ENCODE peak calls at places on chromosomes 7 and 10, in eight cellular contexts. One of them, this sample, is unnamed.

GRCh38 chr10:58631715-58632114 is 119.0 kb downstream of the BICC1 start:
- DNase-seq in GM04504: no peak
- DNase-seq in activated T-cell treated with anti-CD3 and anti-CD28 coated beads, Interleukin-2, amount 50 U/mL, for 1 hour: no peak
- DNase-seq in caudate nucleus: no peak
- DNase-seq in A549: no peak
- DNase-seq in heart left ventricle: no peak
- DNase-seq in stimulated activated CD8-positive, alpha-beta memory T cell treated with anti-CD3 and anti-CD28 coated beads, Interleukin-12 subunit alpha, Interleukin-12 subunit beta, amount 100 ng/mL, for 1 hour: no peak
- DNase-seq in NCI-H146: no peak
- DNase-seq in this sample: no peak

GRCh38 chr10:79286318-79286951 is 60.8 kb upstream of the PPIF start:
- DNase-seq in GM04504: peak; percentile 41
- DNase-seq in activated T-cell treated with anti-CD3 and anti-CD28 coated beads, Interleukin-2, amount 50 U/mL, for 1 hour: peak; percentile 76
- DNase-seq in caudate nucleus: peak; percentile 58
- DNase-seq in A549: no peak
- DNase-seq in heart left ventricle: peak; percentile 91
- DNase-seq in stimulated activated CD8-positive, alpha-beta memory T cell treated with anti-CD3 and anti-CD28 coated beads, Interleukin-12 subunit alpha, Interleukin-12 subunit beta, amount 100 ng/mL, for 1 hour: peak; percentile 73
- DNase-seq in NCI-H146: no peak
- DNase-seq in this sample: peak; percentile 80

GRCh38 chr7:108455524-108455832 is 758 bp downstream of the NRCAM start:
- DNase-seq in GM04504: no peak
- DNase-seq in activated T-cell treated with anti-CD3 and anti-CD28 coated beads, Interleukin-2, amount 50 U/mL, for 1 hour: no peak
- DNase-seq in caudate nucleus: no peak
- DNase-seq in A549: no peak
- DNase-seq in heart left ventricle: peak; percentile 54
- DNase-seq in stimulated activated CD8-positive, alpha-beta memory T cell treated with anti-CD3 and anti-CD28 coated beads, Interleukin-12 subunit alpha, Interleukin-12 subunit beta, amount 100 ng/mL, for 1 hour: no peak
- DNase-seq in NCI-H146: peak; percentile 80
- DNase-seq in this sample: no peak

GRCh38 chr10:8677642-8678041 is 623.2 kb downstream of the GATA3 start:
- DNase-seq in GM04504: no peak
- DNase-seq in activated T-cell treated with anti-CD3 and anti-CD28 coated beads, Interleukin-2, amount 50 U/mL, for 1 hour: no peak
- DNase-seq in caudate nucleus: no peak
- DNase-seq in A549: no peak
- DNase-seq in heart left ventricle: no peak
- DNase-seq in stimulated activated CD8-positive, alpha-beta memory T cell treated with anti-CD3 and anti-CD28 coated beads, Interleukin-12 subunit alpha, Interleukin-12 subunit beta, amount 100 ng/mL, for 1 hour: no peak
- DNase-seq in NCI-H146: no peak
- DNase-seq in this sample: no peak

GRCh38 chr10:67518756-67519155 is 177.2 kb downstream of the CTNNA3 start:
- DNase-seq in GM04504: no peak
- DNase-seq in activated T-cell treated with anti-CD3 and anti-CD28 coated beads, Interleukin-2, amount 50 U/mL, for 1 hour: no peak
- DNase-seq in caudate nucleus: no peak
- DNase-seq in A549: no peak
- DNase-seq in heart left ventricle: no peak
- DNase-seq in stimulated activated CD8-positive, alpha-beta memory T cell treated with anti-CD3 and anti-CD28 coated beads, Interleukin-12 subunit alpha, Interleukin-12 subunit beta, amount 100 ng/mL, for 1 hour: no peak
- DNase-seq in NCI-H146: no peak
- DNase-seq in this sample: no peak

GRCh38 chr10:94308866-94309265 is 53.9 kb downstream of the NOC3L start:
- DNase-seq in GM04504: no peak
- DNase-seq in activated T-cell treated with anti-CD3 and anti-CD28 coated beads, Interleukin-2, amount 50 U/mL, for 1 hour: no peak
- DNase-seq in caudate nucleus: no peak
- DNase-seq in A549: no peak
- DNase-seq in heart left ventricle: no peak
- DNase-seq in stimulated activated CD8-positive, alpha-beta memory T cell treated with anti-CD3 and anti-CD28 coated beads, Interleukin-12 subunit alpha, Interleukin-12 subunit beta, amount 100 ng/mL, for 1 hour: no peak
- DNase-seq in NCI-H146: no peak
- DNase-seq in this sample: no peak

GRCh38 chr7:139681812-139682135 is 96.0 kb downstream of the HIPK2 start:
- DNase-seq in GM04504: no peak
- DNase-seq in activated T-cell treated with anti-CD3 and anti-CD28 coated beads, Interleukin-2, amount 50 U/mL, for 1 hour: no peak
- DNase-seq in caudate nucleus: no peak
- DNase-seq in A549: no peak
- DNase-seq in heart left ventricle: no peak
- DNase-seq in stimulated activated CD8-positive, alpha-beta memory T cell treated with anti-CD3 and anti-CD28 coated beads, Interleukin-12 subunit alpha, Interleukin-12 subunit beta, amount 100 ng/mL, for 1 hour: no peak
- DNase-seq in NCI-H146: no peak
- DNase-seq in this sample: no peak

GRCh38 chr10:82234173-82234572 is 359.2 kb downstream of the NRG3 start:
- DNase-seq in GM04504: no peak
- DNase-seq in activated T-cell treated with anti-CD3 and anti-CD28 coated beads, Interleukin-2, amount 50 U/mL, for 1 hour: no peak
- DNase-seq in caudate nucleus: no peak
- DNase-seq in A549: no peak
- DNase-seq in heart left ventricle: no peak
- DNase-seq in stimulated activated CD8-positive, alpha-beta memory T cell treated with anti-CD3 and anti-CD28 coated beads, Interleukin-12 subunit alpha, Interleukin-12 subunit beta, amount 100 ng/mL, for 1 hour: no peak
- DNase-seq in NCI-H146: no peak
- DNase-seq in this sample: no peak

GRCh38 chr7:41820117-41820671 is 117.3 kb upstream of the INHBA start:
- DNase-seq in GM04504: no peak
- DNase-seq in activated T-cell treated with anti-CD3 and anti-CD28 coated beads, Interleukin-2, amount 50 U/mL, for 1 hour: no peak
- DNase-seq in caudate nucleus: no peak
- DNase-seq in A549: no peak
- DNase-seq in heart left ventricle: no peak
- DNase-seq in stimulated activated CD8-positive, alpha-beta memory T cell treated with anti-CD3 and anti-CD28 coated beads, Interleukin-12 subunit alpha, Interleukin-12 subunit beta, amount 100 ng/mL, for 1 hour: no peak
- DNase-seq in NCI-H146: no peak
- DNase-seq in this sample: no peak

GRCh38 chr10:76779821-76780281 is 857.8 kb downstream of the KCNMA1 start:
- DNase-seq in GM04504: peak; percentile 2
- DNase-seq in activated T-cell treated with anti-CD3 and anti-CD28 coated beads, Interleukin-2, amount 50 U/mL, for 1 hour: no peak
- DNase-seq in caudate nucleus: no peak
- DNase-seq in A549: no peak
- DNase-seq in heart left ventricle: no peak
- DNase-seq in stimulated activated CD8-positive, alpha-beta memory T cell treated with anti-CD3 and anti-CD28 coated beads, Interleukin-12 subunit alpha, Interleukin-12 subunit beta, amount 100 ng/mL, for 1 hour: no peak
- DNase-seq in NCI-H146: no peak
- DNase-seq in this sample: no peak

GRCh38 chr10:60975716-60976115 is 31.7 kb upstream of the RHOBTB1 start:
- DNase-seq in GM04504: no peak
- DNase-seq in activated T-cell treated with anti-CD3 and anti-CD28 coated beads, Interleukin-2, amount 50 U/mL, for 1 hour: no peak
- DNase-seq in caudate nucleus: no peak
- DNase-seq in A549: no peak
- DNase-seq in heart left ventricle: no peak
- DNase-seq in stimulated activated CD8-positive, alpha-beta memory T cell treated with anti-CD3 and anti-CD28 coated beads, Interleukin-12 subunit alpha, Interleukin-12 subunit beta, amount 100 ng/mL, for 1 hour: no peak
- DNase-seq in NCI-H146: no peak
- DNase-seq in this sample: no peak

GRCh38 chr10:72855790-72856189 is 37.7 kb upstream of the OIT3 start:
- DNase-seq in GM04504: no peak
- DNase-seq in activated T-cell treated with anti-CD3 and anti-CD28 coated beads, Interleukin-2, amount 50 U/mL, for 1 hour: no peak
- DNase-seq in caudate nucleus: no peak
- DNase-seq in A549: no peak
- DNase-seq in heart left ventricle: no peak
- DNase-seq in stimulated activated CD8-positive, alpha-beta memory T cell treated with anti-CD3 and anti-CD28 coated beads, Interleukin-12 subunit alpha, Interleukin-12 subunit beta, amount 100 ng/mL, for 1 hour: no peak
- DNase-seq in NCI-H146: no peak
- DNase-seq in this sample: no peak

GRCh38 chr10:22505923-22506685 is 160.8 kb downstream of the SPAG6 start:
- DNase-seq in GM04504: no peak
- DNase-seq in activated T-cell treated with anti-CD3 and anti-CD28 coated beads, Interleukin-2, amount 50 U/mL, for 1 hour: peak; percentile 31
- DNase-seq in caudate nucleus: no peak
- DNase-seq in A549: no peak
- DNase-seq in heart left ventricle: no peak
- DNase-seq in stimulated activated CD8-positive, alpha-beta memory T cell treated with anti-CD3 and anti-CD28 coated beads, Interleukin-12 subunit alpha, Interleukin-12 subunit beta, amount 100 ng/mL, for 1 hour: peak; percentile 21
- DNase-seq in NCI-H146: no peak
- DNase-seq in this sample: no peak

This sample was measured in right lobe of liver.